ENCODE peak calls at places on chromosomes 6 and 20, in four cellular contexts. H is astrocyte of the spinal cord, M is GM06990, T is tibial artery. P is an unnamed sample.

GRCh38 chr6:144141470-144141869 is 8.8 kb upstream of the STX11 start:
- DNase-seq in T (no peak), M (no peak), H (no peak), P (no peak)

GRCh38 chr20:32463642-32464400 is 105.7 kb downstream of the ASXL1 start:
- DNase-seq in M (no peak), T (no peak), H (no peak), P (no peak)

GRCh38 chr6:133741375-133741861 is 147.5 kb upstream of the TCF21 start:
- DNase-seq in H (no peak), T (no peak), M (no peak), P (peak)

GRCh38 chr6:19368511-19368910 is 468.7 kb upstream of the ID4 start:
- DNase-seq in H (peak), M (no peak), T (no peak), P (peak)

GRCh38 chr6:132070356-132070755 is 119.2 kb upstream of the CCN2 start:
- DNase-seq in H (no peak), M (no peak), T (no peak), P (no peak)

GRCh38 chr6:291697-292505 is at the start of gene DUSP22:
- DNase-seq in M (peak), T (peak), H (peak), P (peak)

GRCh38 chr6:24357336-24358218 is at the start of gene DCDC2:
- DNase-seq in T (no peak), M (peak), H (no peak), P (peak)

GRCh38 chr6:109471105-109471810 is 11.8 kb downstream of the ZBTB24 start:
- DNase-seq in H (no peak), M (no peak), T (no peak), P (no peak)

GRCh38 chr20:59783020-59784010 is 150.1 kb downstream of the SYCP2 start:
- DNase-seq in T (peak), M (peak), H (peak), P (peak)

GRCh38 chr20:60403105-60403741 is 445.0 kb downstream of the CDH26 start:
- DNase-seq in H (peak), T (no peak), M (peak), P (no peak)

GRCh38 chr6:7426447-7427169 is 37.0 kb downstream of the RIOK1 start:
- DNase-seq in M (no peak), H (no peak), T (no peak), P (no peak)

GRCh38 chr6:508614-509013 is 117.1 kb downstream of the IRF4 start:
- DNase-seq in M (no peak), T (no peak), H (no peak), P (no peak)

GRCh38 chr20:62114894-62115293 is 7.4 kb upstream of the LSM14B start:
- DNase-seq in T (no peak), H (no peak), M (no peak), P (no peak)

GRCh38 chr20:63129376-63129965 is 86.5 kb downstream of the YTHDF1 start:
- DNase-seq in H (no peak), M (no peak), T (peak), P (no peak)

GRCh38 chr6:123965894-123966293 is 162.2 kb downstream of the NKAIN2 start:
- DNase-seq in T (no peak), M (no peak), H (peak), P (no peak)

GRCh38 chr6:1087112-1087843 is 224.6 kb upstream of the FOXQ1 start:
- DNase-seq in H (no peak), M (no peak), T (no peak), P (no peak)

GRCh38 chr20:59835448-59836395 is 97.7 kb downstream of the SYCP2 start:
- DNase-seq in H (peak), M (no peak), T (no peak), P (peak)

GRCh38 chr6:79833264-79833663 is 114.1 kb downstream of the ELOVL4 start:
- DNase-seq in M (no peak), H (no peak), T (no peak), P (peak)
- TF ChIP-seq CTCF in M (no peak), H (no peak), T (no peak), P (no peak)

GRCh38 chr20:2671977-2672376 is 8.0 kb upstream of the IDH3B start:
- DNase-seq in T (no peak), H (no peak), M (no peak), P (no peak)
- TF ChIP-seq CTCF in T (no peak), H (peak), M (no peak), P (peak)

GRCh38 chr20:19786311-19786710 is 28.3 kb downstream of the RIN2 start:
- DNase-seq in T (peak), H (peak), M (no peak), P (peak)

GRCh38 chr20:19785173-19785799 is 27.2 kb downstream of the RIN2 start:
- DNase-seq in T (no peak), M (no peak), H (peak), P (peak)

GRCh38 chr20:19783966-19784401 is 25.9 kb downstream of the RIN2 start:
- DNase-seq in M (no peak), T (no peak), H (peak), P (no peak)

GRCh38 chr20:19785886-19786285 is 27.8 kb downstream of the RIN2 start:
- DNase-seq in H (no peak), M (no peak), T (no peak), P (no peak)

GRCh38 chr20:19784511-19785172 is 26.6 kb downstream of the RIN2 start:
- DNase-seq in T (peak), H (peak), M (no peak), P (peak)
- TF ChIP-seq CTCF in T (peak), H (peak), M (peak), P (peak)

DNA sequence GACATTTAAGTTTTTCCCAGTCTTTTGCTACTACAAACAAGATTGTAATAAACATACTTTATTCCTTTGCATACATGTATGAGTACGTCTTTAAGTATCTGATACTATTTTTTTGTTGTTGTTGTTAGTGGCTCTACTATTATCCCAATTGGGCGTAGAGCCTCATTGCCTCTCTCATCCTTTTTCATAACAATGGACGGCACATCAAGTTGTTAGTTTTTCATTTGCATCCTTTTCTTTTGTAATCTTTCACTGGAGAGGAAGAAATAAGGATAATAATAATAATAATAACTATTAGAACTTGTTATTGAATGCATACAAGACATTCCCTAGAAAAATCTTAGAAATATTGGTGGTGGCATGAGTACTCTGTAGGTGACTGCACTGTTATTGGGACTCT is 23.1 kb downstream of the HS3ST5 start:
- DNase-seq in H (no peak), T (no peak), M (no peak), P (no peak)
- TF ChIP-seq CTCF in H (no peak), T (no peak), M (no peak), P (no peak)

DNA sequence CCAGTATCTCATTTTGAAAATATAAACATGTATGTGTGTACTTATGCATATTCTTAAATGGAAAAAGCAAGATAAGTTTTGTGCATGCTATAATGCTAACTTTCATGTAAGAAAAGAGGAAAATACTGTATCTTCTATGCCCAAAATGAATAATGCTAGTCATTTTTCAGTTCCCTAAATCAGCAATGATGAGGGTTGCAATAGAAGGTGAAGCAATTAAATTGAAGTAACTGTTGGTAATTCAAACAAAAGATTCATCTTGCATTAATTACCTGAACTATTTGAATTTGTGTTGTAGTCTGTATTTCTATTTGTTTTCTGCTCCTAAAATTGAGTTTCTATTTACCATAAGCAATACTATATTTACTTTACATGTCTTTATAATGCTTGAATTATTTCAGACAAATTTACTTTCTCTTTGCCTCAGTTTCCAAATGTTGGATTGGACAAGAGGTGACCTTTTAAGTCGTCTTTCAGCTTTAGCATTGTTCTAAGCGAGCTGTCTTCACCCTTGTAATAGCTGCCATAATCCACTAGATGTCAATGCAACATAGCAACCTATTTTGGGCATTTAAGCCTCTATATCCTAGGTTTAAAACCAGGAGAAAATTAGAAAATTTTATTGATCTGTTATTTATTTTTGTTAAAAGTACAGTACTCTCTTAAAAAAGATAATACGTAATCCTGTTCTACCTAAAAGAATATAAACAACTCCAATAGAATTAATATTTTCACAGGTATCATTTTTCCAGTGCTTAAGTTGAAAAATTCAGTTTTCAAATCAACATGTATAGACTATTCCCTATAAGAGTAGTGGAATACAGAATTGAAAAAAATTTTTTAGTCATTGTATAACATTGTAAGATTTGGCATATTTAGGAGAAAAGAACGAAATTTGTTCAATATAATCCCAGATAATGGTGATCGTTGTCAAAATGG is 52.3 kb upstream of the IFNGR1 start:
- DNase-seq in T (no peak), H (peak), M (no peak), P (peak)
- TF ChIP-seq CTCF in T (peak), H (peak), M (peak), P (peak)

GRCh38 chr6:110518281-110518623 is 41.8 kb upstream of the SLC22A16 start:
- DNase-seq in M (no peak), H (no peak), T (no peak), P (peak)
- TF ChIP-seq CTCF in M (peak), H (peak), T (no peak), P (peak)

DNA sequence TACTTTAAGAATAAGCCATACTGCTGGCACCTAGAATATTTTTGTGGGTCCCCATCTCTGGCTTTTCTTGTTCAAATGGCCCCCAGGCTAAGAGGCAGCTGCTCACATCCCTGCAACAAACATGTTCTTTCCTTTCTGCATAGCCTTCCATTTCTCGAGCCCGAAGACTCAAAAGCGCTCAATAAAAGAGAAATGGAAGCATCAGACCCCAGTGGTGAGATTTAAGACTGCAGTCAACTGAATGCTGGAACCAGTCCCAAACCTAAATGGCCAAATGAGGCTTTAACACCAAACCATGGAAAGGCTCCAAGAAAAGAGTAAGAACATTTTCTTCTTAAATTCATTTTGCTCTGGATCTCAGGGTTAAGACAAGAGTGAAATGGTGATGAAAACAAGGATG is 122.1 kb upstream of the TRAF3IP2 start:
- DNase-seq in H (peak), M (no peak), T (no peak), P (peak)
- TF ChIP-seq CTCF in H (peak), M (peak), T (peak), P (peak)

GRCh38 chr6:111565316-111566221 is 40.1 kb downstream of the TRAF3IP2 start:
- DNase-seq in H (no peak), T (no peak), M (no peak), P (no peak)
- TF ChIP-seq CTCF in H (no peak), T (no peak), M (peak), P (no peak)

GRCh38 chr6:142886431-142887170 is 58.4 kb downstream of the HIVEP2 start:
- DNase-seq in M (peak), T (no peak), H (peak), P (peak)
- TF ChIP-seq CTCF in M (peak), T (no peak), H (peak), P (peak)

P was measured in fibroblast of mammary gland.